ENCODE peak calls at places on chromosomes 5 and 9, in nine cellular contexts. L is stimulated activated CD8-positive, alpha-beta memory T cell treated with anti-CD3 and anti-CD28 coated beads, Interleukin-15, amount 100 ng/mL, for 4 hours; O is caudate nucleus; P is AG08396; I is D341Med; S is mucosa of gallbladder; D is astrocyte of the cerebellum; R is iris pigment epithelial cell; U is activated CD4-positive, alpha-beta memory T cell treated with anti-CD3 and anti-CD28 coated beads, Interleukin-2, amount 10 ng/mL, durations not matched to agents 7 days and 5 days. X is an unnamed sample.

GRCh38 chr9:135515083-135515511 is 6.1 kb upstream of the LCN1 start:
- DNase-seq in U (no peak), P (no peak), O (no peak), R (no peak), D (no peak), L (no peak), S (no peak), I (peak), X (no peak)

GRCh38 chr9:133473743-133474142 is 5.2 kb downstream of the SLC2A6 start:
- DNase-seq in U (no peak), D (no peak), R (no peak), I (no peak), S (no peak), O (no peak), P (no peak), L (no peak), X (no peak)

GRCh38 chr5:112737088-112737471 is 605 bp upstream of the APC start:
- DNase-seq in O (no peak), I (no peak), U (no peak), P (no peak), S (no peak), D (no peak), R (peak), L (no peak), X (no peak)

GRCh38 chr5:139138790-139139189 is 59.4 kb downstream of the SIL1 start:
- DNase-seq in I (no peak), L (no peak), R (peak), D (no peak), S (no peak), P (peak), O (peak), U (no peak), X (no peak)

GRCh38 chr5:81948349-81948748 is 23.5 kb upstream of the ATG10 start:
- DNase-seq in S (no peak), P (no peak), U (no peak), L (no peak), O (no peak), D (peak), I (peak), R (peak), X (no peak)

GRCh38 chr9:36559036-36559695 is 13.5 kb upstream of the MELK start:
- DNase-seq in L (no peak), S (no peak), O (no peak), P (no peak), I (no peak), D (no peak), R (peak), U (no peak), X (no peak)

GRCh38 chr5:78060421-78060820 is 234.1 kb downstream of the AP3B1 start:
- DNase-seq in I (no peak), L (no peak), R (peak), U (no peak), P (peak), O (no peak), D (no peak), S (no peak), X (no peak)

GRCh38 chr9:91245432-91246313 is 116.0 kb downstream of the AUH start:
- DNase-seq in R (peak), S (no peak), I (no peak), D (no peak), L (no peak), P (no peak), O (no peak), U (no peak), X (peak)

GRCh38 chr5:138936225-138936967 is 61.3 kb upstream of the LRRTM2 start:
- DNase-seq in R (no peak), I (no peak), L (no peak), D (no peak), U (no peak), S (no peak), P (no peak), O (no peak), X (no peak)

GRCh38 chr9:126423709-126424185 is 97.1 kb downstream of the MVB12B start:
- DNase-seq in L (no peak), U (no peak), S (no peak), D (no peak), P (no peak), I (no peak), O (no peak), R (no peak), X (no peak)

GRCh38 chr9:101119206-101119819 is 90.8 kb downstream of the PLPPR1 start:
- DNase-seq in D (no peak), S (peak), I (peak), P (peak), O (peak), R (peak), L (no peak), U (peak), X (peak)

GRCh38 chr9:136249881-136250559 is 4.4 kb upstream of the QSOX2 start:
- DNase-seq in P (no peak), S (no peak), I (no peak), L (no peak), D (no peak), U (no peak), R (no peak), O (no peak), X (no peak)

GRCh38 chr5:75465480-75465879 is 45.9 kb downstream of the CERT1 start:
- DNase-seq in R (peak), U (no peak), I (no peak), P (peak), S (no peak), O (no peak), L (no peak), D (peak), X (no peak)

X was measured in GM19239.